ENCODE peak calls at places on chromosomes 3 and 15, in eight cellular contexts. D, J, O, Y, I, X, R and M are unnamed samples.

GRCh38 chr15:99731336-99732267 is 1.6 kb downstream of the LYSMD4 start:
- DNase-seq in R (no peak), D (no peak), I (no peak), Y (peak; percentile 47), O (no peak), J (no peak), X (no peak), M (peak; percentile 51)

GRCh38 chr3:99430348-99431134 is 207.9 kb upstream of the COL8A1 start:
- DNase-seq in R (no peak), J (no peak), X (no peak), I (no peak), O (no peak), Y (no peak), D (peak; percentile 36), M (no peak)

GRCh38 chr15:33730815-33731214 is 237.5 kb upstream of the CHRM5 start:
- DNase-seq in D (no peak), X (no peak), Y (no peak), I (no peak), J (no peak), O (no peak), R (no peak), M (no peak)

GRCh38 chr3:114384558-114384903 is 90.7 kb downstream of the TIGIT start:
- DNase-seq in X (no peak), D (no peak), O (no peak), J (no peak), I (no peak), Y (no peak), R (no peak), M (no peak)

GRCh38 chr3:30331519-30331918 is 274.9 kb upstream of the TGFBR2 start:
- DNase-seq in D (no peak), X (no peak), I (no peak), J (no peak), R (no peak), Y (no peak), O (no peak), M (no peak)

GRCh38 chr3:140276698-140277097 is 341.7 kb downstream of the CLSTN2 start:
- DNase-seq in R (no peak), O (no peak), X (no peak), I (no peak), Y (no peak), J (no peak), D (peak; percentile 1), M (peak; percentile 45)

GRCh38 chr3:38121451-38121831 is 15.5 kb downstream of the ACAA1 start:
- DNase-seq in X (peak; percentile 12), I (no peak), J (no peak), R (peak; percentile 46), Y (no peak), D (no peak), O (no peak), M (no peak)

GRCh38 chr3:112378989-112379692 is 46.2 kb downstream of the CD200 start:
- DNase-seq in Y (no peak), O (no peak), D (peak; percentile 92), X (no peak), R (no peak), J (no peak), I (no peak), M (no peak)

GRCh38 chr3:42961633-42962032 is 17.5 kb upstream of the GASK1A start:
- DNase-seq in X (peak; percentile 37), D (peak; percentile 56), R (no peak), Y (no peak), J (no peak), O (peak; percentile 6), I (peak; percentile 69), M (peak; percentile 72)

GRCh38 chr15:71385469-71385868 is 270.2 kb downstream of the THSD4 start:
- DNase-seq in R (no peak), D (no peak), J (no peak), I (no peak), Y (no peak), O (no peak), X (no peak), M (no peak)

GRCh38 chr3:188299713-188300112 is 145.8 kb downstream of the LPP start:
- DNase-seq in I (no peak), X (no peak), O (no peak), D (no peak), R (no peak), Y (no peak), J (no peak), M (no peak)

GRCh38 chr15:100120111-100120510 is 221.7 kb downstream of the ADAMTS17 start:
- DNase-seq in X (no peak), I (no peak), J (no peak), Y (no peak), R (no peak), O (no peak), D (no peak), M (no peak)

GRCh38 chr3:83849331-83849730 is 1109.5 kb upstream of the CADM2 start:
- DNase-seq in J (no peak), Y (no peak), D (no peak), X (no peak), R (no peak), O (no peak), I (no peak), M (no peak)

GRCh38 chr3:23183731-23184130 is 19.4 kb upstream of the UBE2E2 start:
- DNase-seq in X (peak; percentile 45), O (peak; percentile 54), D (peak; percentile 60), Y (no peak), J (no peak), R (no peak), I (peak; percentile 28), M (peak; percentile 63)

GRCh38 chr3:29497282-29497681 is 216.4 kb downstream of the RBMS3 start:
- DNase-seq in D (no peak), I (no peak), J (no peak), Y (no peak), O (no peak), X (no peak), R (no peak), M (no peak)

GRCh38 chr15:77841376-77841775 is 208.7 kb upstream of the LINGO1 start:
- DNase-seq in Y (no peak), I (no peak), D (no peak), J (no peak), X (no peak), O (no peak), R (peak; percentile 55), M (no peak)

GRCh38 chr15:68794869-68795268 is 25.8 kb downstream of the ANP32A start:
- DNase-seq in I (no peak), R (no peak), D (no peak), Y (no peak), O (no peak), J (no peak), X (no peak), M (no peak)

GRCh38 chr15:89898628-89899302 is 5.0 kb upstream of the AP3S2 start:
- DNase-seq in O (peak; percentile 95), X (peak; percentile 57), J (no peak), R (no peak), D (peak; percentile 47), I (no peak), Y (no peak), M (peak; percentile 28)

DNA sequence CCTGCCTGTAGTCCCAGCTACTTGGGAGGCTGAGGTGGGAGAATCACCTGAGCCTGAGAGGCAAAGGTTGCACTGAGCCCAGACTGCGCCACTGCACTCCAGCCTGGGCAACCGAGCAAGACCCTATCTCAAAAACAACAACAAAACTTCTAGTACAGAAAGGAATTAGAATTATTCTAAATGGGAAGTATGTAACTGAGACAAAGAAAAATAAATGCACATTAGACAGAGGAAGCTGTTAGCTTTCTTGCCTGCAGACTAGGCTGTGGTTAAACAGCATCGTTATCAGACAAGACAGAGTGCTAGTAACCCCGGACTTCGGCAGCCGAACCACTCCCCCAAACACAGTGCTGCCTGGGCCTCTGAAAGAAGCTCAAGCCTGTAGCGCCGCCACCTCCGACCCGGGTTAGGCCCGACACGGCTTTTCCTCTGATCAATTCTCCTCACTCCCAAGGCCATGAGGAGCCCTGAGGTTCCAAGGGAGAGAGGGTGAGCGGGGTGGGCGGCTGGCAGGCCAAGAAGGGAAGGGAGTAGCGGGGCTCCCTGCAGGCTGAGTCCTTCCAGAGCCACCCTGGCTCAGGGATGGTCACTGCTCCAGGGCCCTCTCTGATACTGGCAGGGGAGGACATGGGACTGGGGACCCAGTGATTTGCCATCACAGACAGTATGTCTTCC is 44.8 kb upstream of the MUC4 start:
- DNase-seq in J (no peak), Y (no peak), D (no peak), O (no peak), X (no peak), I (no peak), R (no peak), M (no peak)
- TF ChIP-seq POLR2A in J (no peak), Y (no peak), D (no peak), O (no peak), X (no peak), I (no peak), R (no peak), M (no peak)

DNA sequence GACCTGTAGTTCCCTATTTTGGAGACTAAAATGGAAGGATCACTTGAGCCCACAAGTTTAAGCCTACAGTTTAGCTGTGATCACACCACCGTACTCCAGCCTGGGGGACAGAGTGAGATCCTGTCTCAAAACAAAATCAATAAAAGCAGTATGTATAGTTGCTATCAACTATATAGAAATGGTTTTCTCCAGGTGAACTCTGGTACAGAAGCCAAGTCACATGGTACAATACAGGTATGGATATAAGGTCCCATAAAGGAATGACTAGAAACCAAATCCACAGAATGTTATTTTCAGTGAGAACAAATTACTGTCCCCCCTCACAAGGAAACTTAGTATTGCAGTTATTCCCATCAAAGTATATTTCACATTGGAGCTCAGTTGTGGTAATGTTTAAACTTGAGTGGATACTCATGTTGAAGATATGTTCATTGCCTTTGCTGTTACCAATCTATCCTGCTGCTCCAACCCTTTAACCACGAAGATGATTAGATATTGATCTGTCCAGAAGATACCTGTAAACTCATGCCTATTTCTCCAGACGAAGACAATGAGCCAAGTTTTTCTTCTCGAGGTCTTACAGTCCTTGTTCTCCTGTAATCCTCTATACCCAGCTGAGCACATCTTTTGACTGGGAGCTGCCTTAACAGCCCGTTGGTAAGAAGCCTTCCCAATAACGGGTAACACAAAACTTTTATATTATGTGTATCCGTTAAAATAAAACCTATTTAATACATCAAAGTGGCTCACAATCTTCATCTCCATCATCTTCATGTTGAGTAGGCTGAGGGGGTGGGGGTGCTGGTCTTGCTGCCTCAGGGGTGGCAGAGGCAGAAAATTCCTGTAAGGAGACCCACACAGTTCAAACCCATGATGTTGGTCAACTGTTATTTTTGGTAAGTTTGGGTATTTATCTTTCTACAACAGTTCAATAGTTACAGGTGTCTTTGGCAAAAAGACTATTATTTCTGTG is 24.6 kb downstream of the TRA2B start:
- DNase-seq in X (no peak), I (no peak), D (no peak), O (no peak), J (no peak), R (no peak), Y (no peak), M (no peak)
- TF ChIP-seq POLR2A in X (no peak), I (no peak), D (peak; percentile 43), O (no peak), J (no peak), R (no peak), Y (no peak), M (no peak)

GRCh38 chr15:31901501-31901900 is 128.8 kb upstream of the CHRNA7 start:
- DNase-seq in Y (no peak), J (no peak), D (no peak), O (no peak), R (no peak), I (no peak), X (no peak), M (no peak)
- TF ChIP-seq POLR2A in Y (no peak), J (no peak), D (no peak), O (no peak), R (no peak), I (no peak), X (no peak), M (no peak)

DNA sequence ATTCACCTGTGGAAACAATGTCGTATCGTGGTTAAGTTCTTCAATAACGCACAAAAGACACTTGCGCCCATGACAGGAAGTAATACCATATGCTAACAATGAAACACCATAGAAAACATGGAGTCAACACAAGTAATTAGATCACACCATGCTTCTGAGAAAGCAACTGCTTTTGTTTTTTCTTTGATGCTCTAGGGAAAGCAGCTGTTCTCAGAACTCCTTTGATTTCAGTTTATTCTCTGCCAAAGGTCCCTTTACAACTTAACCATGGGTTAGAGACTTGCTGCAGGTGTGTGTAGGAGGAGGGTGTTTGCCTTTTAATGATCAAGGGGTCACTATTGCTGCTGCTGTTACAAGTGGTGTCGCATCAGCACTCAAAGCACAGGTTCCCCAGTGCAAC is 324.0 kb upstream of the SLCO3A1 start:
- DNase-seq in D (no peak), R (no peak), Y (no peak), O (no peak), J (no peak), I (no peak), X (no peak), M (no peak)
- TF ChIP-seq POLR2A in D (no peak), R (no peak), Y (no peak), O (no peak), J (no peak), I (no peak), X (no peak), M (no peak)